ENCODE peak calls at places on chromosomes 2 and 18, in ten cellular contexts. One of them, this sample, is unnamed.

GRCh38 chr2:171289938-171290480 is 129.3 kb upstream of the TLK1 start:
- DNase-seq in NCI-H1092 treated with DMSO at 0.1 percent for 48 hours: no peak
- DNase-seq in HTR-8/SVneo: no peak
- DNase-seq in HL-60: no peak
- DNase-seq in A172: no peak
- DNase-seq in MM.1S: no peak
- DNase-seq in fibroblast of the conjunctiva: no peak
- DNase-seq in NCI-H345: no peak
- DNase-seq in NB4: no peak
- DNase-seq in NCI-H69: no peak
- DNase-seq in this sample: no peak

GRCh38 chr18:13266208-13267100 is 47.9 kb downstream of the LDLRAD4 start:
- DNase-seq in NCI-H1092 treated with DMSO at 0.1 percent for 48 hours: no peak
- DNase-seq in HTR-8/SVneo: no peak
- DNase-seq in HL-60: no peak
- DNase-seq in A172: no peak
- DNase-seq in MM.1S: no peak
- DNase-seq in fibroblast of the conjunctiva: no peak
- DNase-seq in NCI-H345: no peak
- DNase-seq in NB4: no peak
- DNase-seq in NCI-H69: peak
- DNase-seq in this sample: no peak

GRCh38 chr2:237154894-237155851 is 69.5 kb downstream of the COPS8 start:
- DNase-seq in NCI-H1092 treated with DMSO at 0.1 percent for 48 hours: no peak
- DNase-seq in HTR-8/SVneo: no peak
- DNase-seq in HL-60: no peak
- DNase-seq in A172: no peak
- DNase-seq in MM.1S: peak
- DNase-seq in fibroblast of the conjunctiva: no peak
- DNase-seq in NCI-H345: no peak
- DNase-seq in NB4: no peak
- DNase-seq in NCI-H69: no peak
- DNase-seq in this sample: peak

GRCh38 chr2:63789318-63790051 is 52.2 kb upstream of the UGP2 start:
- DNase-seq in NCI-H1092 treated with DMSO at 0.1 percent for 48 hours: no peak
- DNase-seq in HTR-8/SVneo: no peak
- DNase-seq in HL-60: no peak
- DNase-seq in A172: no peak
- DNase-seq in MM.1S: peak
- DNase-seq in fibroblast of the conjunctiva: peak
- DNase-seq in NCI-H345: no peak
- DNase-seq in NB4: no peak
- DNase-seq in NCI-H69: no peak
- DNase-seq in this sample: no peak

GRCh38 chr2:12948231-12948962 is 231.7 kb downstream of the TRIB2 start:
- DNase-seq in NCI-H1092 treated with DMSO at 0.1 percent for 48 hours: no peak
- DNase-seq in HTR-8/SVneo: no peak
- DNase-seq in HL-60: no peak
- DNase-seq in A172: peak
- DNase-seq in MM.1S: no peak
- DNase-seq in fibroblast of the conjunctiva: no peak
- DNase-seq in NCI-H345: no peak
- DNase-seq in NB4: no peak
- DNase-seq in NCI-H69: no peak
- DNase-seq in this sample: no peak

GRCh38 chr18:29181151-29181901 is 1004.4 kb upstream of the CDH2 start:
- DNase-seq in NCI-H1092 treated with DMSO at 0.1 percent for 48 hours: no peak
- DNase-seq in HTR-8/SVneo: peak
- DNase-seq in HL-60: no peak
- DNase-seq in A172: peak
- DNase-seq in MM.1S: no peak
- DNase-seq in fibroblast of the conjunctiva: peak
- DNase-seq in NCI-H345: no peak
- DNase-seq in NB4: no peak
- DNase-seq in NCI-H69: no peak
- DNase-seq in this sample: no peak

GRCh38 chr18:49100226-49100968 is 149.6 kb upstream of the SMAD7 start:
- DNase-seq in NCI-H1092 treated with DMSO at 0.1 percent for 48 hours: no peak
- DNase-seq in HTR-8/SVneo: no peak
- DNase-seq in HL-60: no peak
- DNase-seq in A172: no peak
- DNase-seq in MM.1S: no peak
- DNase-seq in fibroblast of the conjunctiva: no peak
- DNase-seq in NCI-H345: no peak
- DNase-seq in NB4: no peak
- DNase-seq in NCI-H69: peak
- DNase-seq in this sample: no peak

GRCh38 chr2:43021791-43022500 is 204.5 kb downstream of the ZFP36L2 start:
- DNase-seq in NCI-H1092 treated with DMSO at 0.1 percent for 48 hours: no peak
- DNase-seq in HTR-8/SVneo: no peak
- DNase-seq in HL-60: peak
- DNase-seq in A172: no peak
- DNase-seq in MM.1S: no peak
- DNase-seq in fibroblast of the conjunctiva: no peak
- DNase-seq in NCI-H345: no peak
- DNase-seq in NB4: peak
- DNase-seq in NCI-H69: no peak
- DNase-seq in this sample: no peak

GRCh38 chr18:54240629-54241107 is 16.2 kb upstream of the MBD2 start:
- DNase-seq in NCI-H1092 treated with DMSO at 0.1 percent for 48 hours: no peak
- DNase-seq in HTR-8/SVneo: no peak
- DNase-seq in HL-60: peak
- DNase-seq in A172: no peak
- DNase-seq in MM.1S: no peak
- DNase-seq in fibroblast of the conjunctiva: no peak
- DNase-seq in NCI-H345: no peak
- DNase-seq in NB4: peak
- DNase-seq in NCI-H69: no peak
- DNase-seq in this sample: no peak

GRCh38 chr2:168139791-168140190 is 107.6 kb downstream of the STK39 start:
- DNase-seq in NCI-H1092 treated with DMSO at 0.1 percent for 48 hours: no peak
- DNase-seq in HTR-8/SVneo: no peak
- DNase-seq in HL-60: no peak
- DNase-seq in A172: peak
- DNase-seq in MM.1S: no peak
- DNase-seq in fibroblast of the conjunctiva: no peak
- DNase-seq in NCI-H345: no peak
- DNase-seq in NB4: no peak
- DNase-seq in NCI-H69: no peak
- DNase-seq in this sample: no peak

GRCh38 chr2:171957061-171957460 is 34.8 kb downstream of the HAT1 start:
- DNase-seq in NCI-H1092 treated with DMSO at 0.1 percent for 48 hours: no peak
- DNase-seq in HTR-8/SVneo: peak
- DNase-seq in HL-60: peak
- DNase-seq in A172: peak
- DNase-seq in MM.1S: no peak
- DNase-seq in fibroblast of the conjunctiva: no peak
- DNase-seq in NCI-H345: peak
- DNase-seq in NB4: peak
- DNase-seq in NCI-H69: peak
- DNase-seq in this sample: no peak

GRCh38 chr2:228023619-228024018 is 152.2 kb downstream of the DAW1 start:
- DNase-seq in NCI-H1092 treated with DMSO at 0.1 percent for 48 hours: no peak
- DNase-seq in HTR-8/SVneo: no peak
- DNase-seq in HL-60: no peak
- DNase-seq in A172: peak
- DNase-seq in MM.1S: no peak
- DNase-seq in fibroblast of the conjunctiva: no peak
- DNase-seq in NCI-H345: no peak
- DNase-seq in NB4: no peak
- DNase-seq in NCI-H69: no peak
- DNase-seq in this sample: no peak

GRCh38 chr2:199464614-199465352 is 7.0 kb upstream of the SATB2 start:
- DNase-seq in NCI-H1092 treated with DMSO at 0.1 percent for 48 hours: no peak
- DNase-seq in HTR-8/SVneo: no peak
- DNase-seq in HL-60: no peak
- DNase-seq in A172: no peak
- DNase-seq in MM.1S: no peak
- DNase-seq in fibroblast of the conjunctiva: no peak
- DNase-seq in NCI-H345: no peak
- DNase-seq in NB4: no peak
- DNase-seq in NCI-H69: no peak
- DNase-seq in this sample: no peak

GRCh38 chr18:10564975-10565773 is 39.3 kb downstream of the NAPG start:
- DNase-seq in NCI-H1092 treated with DMSO at 0.1 percent for 48 hours: no peak
- DNase-seq in HTR-8/SVneo: no peak
- DNase-seq in HL-60: no peak
- DNase-seq in A172: no peak
- DNase-seq in MM.1S: no peak
- DNase-seq in fibroblast of the conjunctiva: no peak
- DNase-seq in NCI-H345: no peak
- DNase-seq in NB4: no peak
- DNase-seq in NCI-H69: no peak
- DNase-seq in this sample: no peak

GRCh38 chr2:160109939-160110673 is 47.7 kb upstream of the PLA2R1 start:
- DNase-seq in NCI-H1092 treated with DMSO at 0.1 percent for 48 hours: peak
- DNase-seq in HTR-8/SVneo: peak
- DNase-seq in HL-60: peak
- DNase-seq in A172: peak
- DNase-seq in MM.1S: peak
- DNase-seq in fibroblast of the conjunctiva: peak
- DNase-seq in NCI-H345: peak
- DNase-seq in NB4: peak
- DNase-seq in NCI-H69: peak
- DNase-seq in this sample: peak

GRCh38 chr2:65018141-65018582 is 29.0 kb downstream of the SLC1A4 start:
- DNase-seq in NCI-H1092 treated with DMSO at 0.1 percent for 48 hours: no peak
- DNase-seq in HTR-8/SVneo: no peak
- DNase-seq in HL-60: peak
- DNase-seq in A172: no peak
- DNase-seq in MM.1S: no peak
- DNase-seq in fibroblast of the conjunctiva: no peak
- DNase-seq in NCI-H345: no peak
- DNase-seq in NB4: peak
- DNase-seq in NCI-H69: no peak
- DNase-seq in this sample: no peak

GRCh38 chr2:188746727-188747126 is 227.4 kb upstream of the COL3A1 start:
- DNase-seq in NCI-H1092 treated with DMSO at 0.1 percent for 48 hours: no peak
- DNase-seq in HTR-8/SVneo: no peak
- DNase-seq in HL-60: no peak
- DNase-seq in A172: no peak
- DNase-seq in MM.1S: no peak
- DNase-seq in fibroblast of the conjunctiva: no peak
- DNase-seq in NCI-H345: no peak
- DNase-seq in NB4: no peak
- DNase-seq in NCI-H69: no peak
- DNase-seq in this sample: no peak

GRCh38 chr2:168995744-168996143 is 35.4 kb downstream of the ABCB11 start:
- DNase-seq in NCI-H1092 treated with DMSO at 0.1 percent for 48 hours: no peak
- DNase-seq in HTR-8/SVneo: no peak
- DNase-seq in HL-60: no peak
- DNase-seq in A172: no peak
- DNase-seq in MM.1S: no peak
- DNase-seq in fibroblast of the conjunctiva: no peak
- DNase-seq in NCI-H345: no peak
- DNase-seq in NB4: no peak
- DNase-seq in NCI-H69: no peak
- DNase-seq in this sample: no peak

GRCh38 chr2:86300496-86300895 is 36.9 kb downstream of the REEP1 start:
- DNase-seq in NCI-H1092 treated with DMSO at 0.1 percent for 48 hours: no peak
- DNase-seq in HTR-8/SVneo: no peak
- DNase-seq in HL-60: no peak
- DNase-seq in A172: no peak
- DNase-seq in MM.1S: no peak
- DNase-seq in fibroblast of the conjunctiva: no peak
- DNase-seq in NCI-H345: no peak
- DNase-seq in NB4: no peak
- DNase-seq in NCI-H69: no peak
- DNase-seq in this sample: no peak

GRCh38 chr2:241926541-241927311 is 57.2 kb downstream of the RTP5 start:
- DNase-seq in NCI-H1092 treated with DMSO at 0.1 percent for 48 hours: no peak
- DNase-seq in HTR-8/SVneo: no peak
- DNase-seq in HL-60: no peak
- DNase-seq in A172: no peak
- DNase-seq in MM.1S: no peak
- DNase-seq in fibroblast of the conjunctiva: no peak
- DNase-seq in NCI-H345: no peak
- DNase-seq in NB4: no peak
- DNase-seq in NCI-H69: peak
- DNase-seq in this sample: no peak

GRCh38 chr2:169001116-169001815 is 29.9 kb downstream of the ABCB11 start:
- DNase-seq in NCI-H1092 treated with DMSO at 0.1 percent for 48 hours: no peak
- DNase-seq in HTR-8/SVneo: no peak
- DNase-seq in HL-60: no peak
- DNase-seq in A172: peak
- DNase-seq in MM.1S: no peak
- DNase-seq in fibroblast of the conjunctiva: no peak
- DNase-seq in NCI-H345: no peak
- DNase-seq in NB4: no peak
- DNase-seq in NCI-H69: no peak
- DNase-seq in this sample: no peak

GRCh38 chr18:65990174-65990690 is 239.4 kb downstream of the CDH7 start:
- DNase-seq in NCI-H1092 treated with DMSO at 0.1 percent for 48 hours: no peak
- DNase-seq in HTR-8/SVneo: no peak
- DNase-seq in HL-60: no peak
- DNase-seq in A172: no peak
- DNase-seq in MM.1S: no peak
- DNase-seq in fibroblast of the conjunctiva: no peak
- DNase-seq in NCI-H345: no peak
- DNase-seq in NB4: no peak
- DNase-seq in NCI-H69: peak
- DNase-seq in this sample: no peak

GRCh38 chr2:36294290-36294689 is 61.3 kb upstream of the CRIM1 start:
- DNase-seq in NCI-H1092 treated with DMSO at 0.1 percent for 48 hours: no peak
- DNase-seq in HTR-8/SVneo: no peak
- DNase-seq in HL-60: peak
- DNase-seq in A172: peak
- DNase-seq in MM.1S: no peak
- DNase-seq in fibroblast of the conjunctiva: no peak
- DNase-seq in NCI-H345: no peak
- DNase-seq in NB4: peak
- DNase-seq in NCI-H69: no peak
- DNase-seq in this sample: peak

This sample was measured in GM12865.